ENCODE peak calls at places on chromosomes 12 and 14, in five cellular contexts. Z, R, E, K and C are unnamed samples.

GRCh38 chr12:54230555-54230954 is 41.8 kb upstream of the SMUG1 start:
- DNase-seq in K (no peak), Z (no peak), E (no peak), R (no peak), C (no peak)

GRCh38 chr14:69501362-69501964 is 16.9 kb downstream of the PLEKHD1 start:
- DNase-seq in E (peak), R (no peak), K (no peak), Z (no peak), C (no peak)

GRCh38 chr12:125983094-125983783 is 918.0 kb downstream of the AACS start:
- DNase-seq in E (peak), R (no peak), K (no peak), Z (no peak), C (no peak)

GRCh38 chr14:23153891-23154796 is 29.3 kb downstream of the SLC7A8 start:
- DNase-seq in E (no peak), R (peak), K (no peak), Z (no peak), C (no peak)

GRCh38 chr12:508795-509194 is 49.1 kb downstream of the B4GALNT3 start:
- DNase-seq in R (no peak), Z (no peak), K (no peak), E (no peak), C (no peak)

GRCh38 chr12:49553512-49554088 is 14.3 kb downstream of the MCRS1 start:
- DNase-seq in Z (peak), R (no peak), E (peak), K (no peak), C (no peak)

GRCh38 chr12:131249291-131250027 is 295.8 kb downstream of the ADGRD1 start:
- DNase-seq in Z (no peak), K (no peak), E (no peak), R (no peak), C (no peak)

GRCh38 chr12:119302334-119303132 is 32.0 kb upstream of the CCDC60 start:
- DNase-seq in E (no peak), Z (no peak), K (no peak), R (no peak), C (no peak)

GRCh38 chr12:122866950-122867607 is 28.8 kb downstream of the VPS37B start:
- DNase-seq in K (no peak), R (no peak), E (no peak), Z (no peak), C (no peak)